ENCODE peak calls at places on chromosome 15, in eight cellular contexts. X is A549, L is IMR-90, A is stomach, T is HepG2, S is prostate gland, D is K562, J is left ventricle myocardium inferior. Q is an unnamed sample. For H3K4me1, the result is how much of the 10 kb centered on the place peaks cover.

GRCh38 chr15:58839485-58839884 is 68.4 kb downstream of the MINDY2 start:
- DNase-seq in X (peak), L (peak), A (no peak), T (peak), S (no peak), D (no peak), J (no peak), Q (no peak)

GRCh38 chr15:58065011-58065444 is 483 bp downstream of the ALDH1A2 start:
- DNase-seq in X (no peak), L (no peak), A (no peak), T (no peak), S (peak), D (peak), J (peak), Q (peak)

GRCh38 chr15:88624156-88624970 is 3.2 kb downstream of the AEN start:
- DNase-seq in X (no peak), L (peak), A (no peak), T (peak), S (no peak), D (no peak), J (no peak), Q (peak)

GRCh38 chr15:73964736-73965093 is 27.4 kb downstream of the STOML1 start:
- DNase-seq in X (peak), L (peak), A (peak), T (peak), S (peak), D (peak), J (peak), Q (peak)

GRCh38 chr15:59611277-59612260 is at the start of gene GCNT3:
- DNase-seq in X (peak), L (peak), A (no peak), T (peak), S (no peak), D (no peak), J (no peak), Q (no peak)

GRCh38 chr15:89670985-89671560 is 8.1 kb downstream of the PLIN1 start:
- DNase-seq in X (no peak), L (no peak), A (no peak), T (no peak), S (no peak), D (no peak), J (no peak), Q (no peak)

GRCh38 chr15:62164500-62165028 is 521 bp downstream of the C2CD4B start:
- DNase-seq in X (peak), L (no peak), A (no peak), T (no peak), S (no peak), D (no peak), J (peak), Q (no peak)

GRCh38 chr15:88954431-88955277 is 41.5 kb upstream of the MFGE8 start:
- DNase-seq in X (no peak), L (no peak), A (no peak), T (no peak), S (no peak), D (no peak), J (peak), Q (no peak)

GRCh38 chr15:65796610-65797012 is 4.5 kb upstream of the DENND4A start:
- DNase-seq in X (peak), L (peak), A (no peak), T (no peak), S (peak), D (no peak), J (no peak), Q (no peak)

GRCh38 chr15:48414015-48414414 is 82.8 kb downstream of the DUT start:
- DNase-seq in X (no peak), L (peak), A (no peak), T (no peak), S (no peak), D (no peak), J (no peak), Q (no peak)

GRCh38 chr15:37019479-37020433 is 80.6 kb downstream of the MEIS2 start:
- DNase-seq in X (no peak), L (peak), A (peak), T (peak), S (no peak), D (no peak), J (no peak), Q (no peak)

GRCh38 chr15:74664028-74664616 is 31.7 kb downstream of the EDC3 start:
- DNase-seq in X (no peak), L (peak), A (peak), T (peak), S (peak), D (no peak), J (peak), Q (peak)

GRCh38 chr15:36358094-36358961 is 221.1 kb upstream of the CDIN1 start:
- DNase-seq in X (no peak), L (peak), A (no peak), T (no peak), S (no peak), D (no peak), J (no peak), Q (no peak)

GRCh38 chr15:97960364-97961066 is at the start of gene ARRDC4:
- DNase-seq in X (peak), L (peak), A (peak), T (peak), S (peak), D (peak), J (peak), Q (peak)

GRCh38 chr15:44084728-44085127 is 110.3 kb downstream of the FRMD5 start:
- DNase-seq in X (no peak), L (no peak), A (no peak), T (no peak), S (no peak), D (no peak), J (no peak), Q (no peak)

GRCh38 chr15:84715442-84716035 is 400 bp downstream of the SEC11A start:
- DNase-seq in X (peak), L (peak), A (peak), T (no peak), S (peak), D (no peak), J (no peak), Q (peak)

GRCh38 chr15:35874260-35874905 is 328.4 kb upstream of the DPH6 start:
- DNase-seq in X (peak), L (peak), A (no peak), T (no peak), S (no peak), D (no peak), J (no peak), Q (no peak)

GRCh38 chr15:75904241-75904631 is 558 bp downstream of the FBXO22 start:
- DNase-seq in X (peak), L (peak), A (peak), T (peak), S (peak), D (no peak), J (no peak), Q (peak)

GRCh38 chr15:79682851-79683288 is 213.9 kb downstream of the MTHFS start:
- DNase-seq in X (peak), L (peak), A (no peak), T (no peak), S (no peak), D (no peak), J (no peak), Q (no peak)

GRCh38 chr15:70825841-70826240 is 28.1 kb downstream of the LARP6 start:
- DNase-seq in X (no peak), L (no peak), A (no peak), T (no peak), S (no peak), D (no peak), J (no peak), Q (no peak)

GRCh38 chr15:71111950-71112349 is 3.3 kb upstream of the THSD4 start:
- DNase-seq in X (no peak), L (no peak), A (no peak), T (no peak), S (no peak), D (no peak), J (no peak), Q (no peak)

GRCh38 chr15:28019594-28020320 is 79.4 kb downstream of the OCA2 start:
- DNase-seq in X (no peak), L (no peak), A (no peak), T (no peak), S (no peak), D (peak), J (no peak), Q (no peak)

GRCh38 chr15:92149469-92149868 is 244.2 kb upstream of the ST8SIA2 start:
- DNase-seq in X (no peak), L (no peak), A (no peak), T (no peak), S (no peak), D (no peak), J (no peak), Q (no peak)

GRCh38 chr15:46786886-46787285 is 930.4 kb upstream of the SEMA6D start:
- DNase-seq in X (no peak), L (no peak), A (no peak), T (no peak), S (no peak), D (no peak), J (no peak), Q (no peak)

GRCh38 chr15:45631831-45632230 is 3.0 kb upstream of the SQOR start:
- DNase-seq in X (no peak), L (peak), A (no peak), T (no peak), S (no peak), D (no peak), J (no peak), Q (no peak)

GRCh38 chr15:76330281-76330680 is 6.3 kb upstream of the ISL2 start:
- DNase-seq in X (peak), L (peak), A (peak), T (peak), S (no peak), D (no peak), J (no peak), Q (no peak)

GRCh38 chr15:83310521-83311456 is 26.3 kb upstream of the BNC1 start:
- DNase-seq in X (no peak), L (no peak), A (no peak), T (no peak), S (no peak), D (no peak), J (no peak), Q (no peak)

GRCh38 chr15:74406992-74407705 is 26.6 kb downstream of the SEMA7A start:
- DNase-seq in X (peak), L (peak), A (no peak), T (peak), S (no peak), D (no peak), J (no peak), Q (no peak)

GRCh38 chr15:59313703-59314332 is 58.9 kb downstream of the MYO1E start:
- DNase-seq in X (peak), L (peak), A (peak), T (peak), S (peak), D (no peak), J (peak), Q (peak)

GRCh38 chr15:65212097-65212496 is 824 bp upstream of the CILP start:
- DNase-seq in X (peak), L (no peak), A (no peak), T (peak), S (no peak), D (peak), J (no peak), Q (no peak)

GRCh38 chr15:78071378-78071777 is 6.1 kb downstream of the TBC1D2B start:
- DNase-seq in X (no peak), L (no peak), A (no peak), T (no peak), S (no peak), D (no peak), J (no peak), Q (no peak)

GRCh38 chr15:70113304-70113700 is 15.6 kb upstream of the TLE3 start:
- DNase-seq in X (no peak), L (no peak), A (peak), T (no peak), S (no peak), D (no peak), J (peak), Q (peak)

GRCh38 chr15:79035111-79035601 is 55.4 kb downstream of the RASGRF1 start:
- DNase-seq in X (no peak), L (no peak), A (no peak), T (no peak), S (no peak), D (no peak), J (no peak), Q (no peak)

DNA sequence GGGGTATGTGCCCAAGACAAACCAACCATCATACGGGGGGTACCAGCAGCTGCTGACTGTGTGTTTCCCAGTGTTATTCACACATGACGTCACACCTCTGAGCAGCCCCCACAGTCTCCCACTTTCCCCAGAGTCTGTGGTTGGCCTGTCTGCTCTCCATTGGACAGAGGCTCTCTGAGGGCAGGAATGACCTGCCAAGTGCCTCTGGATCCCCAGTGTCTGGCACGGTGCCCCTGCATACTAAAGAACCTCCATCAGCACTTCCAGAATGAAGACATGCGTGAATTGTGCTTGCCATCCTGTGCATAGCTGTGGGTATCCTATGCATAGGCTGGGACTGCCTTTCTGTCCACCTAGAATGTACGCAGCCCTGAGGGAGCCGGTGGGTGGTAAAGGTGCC is 3.5 kb upstream of the CCDC9B start:
- DNase-seq in X (no peak), L (peak), A (no peak), T (no peak), S (no peak), D (no peak), J (no peak), Q (no peak)
- H3K27ac ChIP-seq in X (no peak), L (peak), A (peak), T (no peak), S (no peak), D (no peak), J (peak), Q (no peak)

GRCh38 chr15:67143646-67144045 is 78.2 kb downstream of the SMAD3 start:
- DNase-seq in X (no peak), L (no peak), A (no peak), T (no peak), S (no peak), D (no peak), J (no peak), Q (no peak)
- H3K4me1 ChIP-seq in X (half or more), L (half or more), A (half or more), T (half or more), S (half or more), D (under half), J (half or more), Q (under half)

DNA sequence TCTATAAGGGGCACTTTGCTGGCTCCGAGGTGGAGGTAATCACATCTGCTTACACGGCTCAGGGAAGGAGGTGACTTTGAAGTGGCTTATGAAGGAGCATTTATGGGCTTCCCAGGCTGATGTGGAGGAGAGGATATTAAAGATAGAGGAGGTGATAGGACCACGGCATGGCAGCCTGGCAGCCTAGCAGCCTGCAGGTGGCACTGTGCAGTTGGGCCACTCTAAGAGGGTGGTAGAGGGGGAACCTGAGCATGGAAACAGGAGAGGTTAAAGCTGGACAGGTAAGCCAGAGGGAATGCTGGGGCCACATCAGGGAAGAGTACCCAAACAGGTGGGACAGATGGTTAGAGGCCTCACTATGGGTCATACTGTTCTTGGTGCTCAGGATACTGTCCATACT is 375.0 kb downstream of the WDR72 start:
- DNase-seq in X (no peak), L (no peak), A (peak), T (peak), S (no peak), D (no peak), J (no peak), Q (peak)
- TF ChIP-seq CTCF in X (peak), L (no peak), A (no peak), T (peak), S (peak), D (no peak), J (no peak), Q (peak)

GRCh38 chr15:94266789-94267188 is 35.4 kb downstream of the MCTP2 start:
- DNase-seq in X (no peak), L (no peak), A (no peak), T (no peak), S (no peak), D (no peak), J (no peak), Q (no peak)
- H3K27ac ChIP-seq in X (no peak), L (no peak), A (no peak), T (no peak), S (no peak), D (no peak), J (no peak), Q (no peak)

DNA sequence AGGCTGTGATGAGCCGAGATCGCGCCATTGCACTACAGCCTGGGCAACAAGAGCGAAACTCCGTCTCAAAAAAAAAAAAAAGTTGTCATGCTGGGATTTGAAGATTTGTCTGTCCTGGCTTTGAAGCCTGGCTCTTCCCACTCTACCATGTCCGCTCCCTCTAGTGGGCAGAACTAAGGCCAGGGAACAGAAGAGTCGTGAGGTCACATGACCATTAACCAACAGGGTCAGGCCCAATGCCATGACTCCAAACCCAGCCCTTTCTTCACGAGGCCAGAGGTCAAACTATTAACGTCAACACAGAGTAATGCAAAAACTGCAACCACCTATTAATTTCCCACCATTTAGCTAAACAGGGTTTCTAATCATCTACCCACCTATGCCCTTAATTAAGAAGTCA is 212.1 kb downstream of the ADAMTS17 start:
- DNase-seq in X (no peak), L (no peak), A (no peak), T (peak), S (no peak), D (peak), J (no peak), Q (no peak)
- H3K4me1 ChIP-seq in X (under half), L (under half), A (under half), T (under half), S (under half), D (under half), J (under half), Q (under half)

Q was measured in right lobe of liver.